ENCODE peak calls at places on chromosomes 1 and 21, in eight cellular contexts. I is PC-3, Z is adrenal gland, F is H1, P is IMR-90, U is endodermal cell, J is substantia nigra, D is HCT116. R is an unnamed sample.

GRCh38 chr21:45935628-45936027 is 45.9 kb upstream of the COL6A1 start:
- DNase-seq in I (no peak), Z (no peak), F (no peak), P (peak), U (no peak), J (no peak), D (no peak), R (peak)

GRCh38 chr1:171116676-171117075 is 26.0 kb downstream of the FMO3 start:
- DNase-seq in I (no peak), Z (no peak), F (no peak), P (peak), U (no peak), J (no peak), D (no peak), R (no peak)

GRCh38 chr21:31225713-31226112 is 118.3 kb downstream of the TIAM1 start:
- DNase-seq in I (no peak), Z (no peak), F (no peak), P (no peak), U (no peak), J (no peak), D (no peak), R (no peak)

GRCh38 chr1:186530104-186530503 is 69.2 kb upstream of the PDC start:
- DNase-seq in I (no peak), Z (no peak), F (no peak), P (peak), U (no peak), J (no peak), D (no peak), R (no peak)

GRCh38 chr1:81801834-81802531 is 1.2 kb downstream of the ADGRL2 start:
- DNase-seq in I (no peak), Z (peak), F (no peak), P (peak), U (peak), J (no peak), D (no peak), R (no peak)

GRCh38 chr1:85274969-85275453 is 1.4 kb downstream of the BCL10 start:
- DNase-seq in I (peak), Z (peak), F (no peak), P (peak), U (no peak), J (no peak), D (no peak), R (peak)

GRCh38 chr21:45420623-45421041 is 15.7 kb downstream of the COL18A1 start:
- DNase-seq in I (no peak), Z (peak), F (no peak), P (no peak), U (no peak), J (no peak), D (no peak), R (no peak)

GRCh38 chr1:98441281-98441680 is 220.2 kb upstream of the SNX7 start:
- DNase-seq in I (no peak), Z (no peak), F (no peak), P (no peak), U (no peak), J (no peak), D (no peak), R (no peak)

GRCh38 chr1:116881879-116882520 is 27.7 kb upstream of the PTGFRN start:
- DNase-seq in I (peak), Z (peak), F (no peak), P (peak), U (peak), J (no peak), D (no peak), R (no peak)

GRCh38 chr1:202807926-202808757 is at the start of gene KDM5B:
- DNase-seq in I (peak), Z (peak), F (no peak), P (peak), U (peak), J (peak), D (peak), R (no peak)

GRCh38 chr1:246569248-246570238 is 3.3 kb downstream of the CNST start:
- DNase-seq in I (peak), Z (no peak), F (no peak), P (peak), U (no peak), J (no peak), D (no peak), R (peak)

GRCh38 chr1:213244664-213245091 is 193.6 kb downstream of the RPS6KC1 start:
- DNase-seq in I (peak), Z (peak), F (no peak), P (peak), U (peak), J (no peak), D (peak), R (peak)

GRCh38 chr1:110581637-110582036 is 24.5 kb downstream of the KCNA2 start:
- DNase-seq in I (no peak), Z (no peak), F (no peak), P (no peak), U (no peak), J (no peak), D (no peak), R (no peak)

GRCh38 chr1:63547621-63548294 is 24.4 kb downstream of the EFCAB7 start:
- DNase-seq in I (no peak), Z (no peak), F (no peak), P (peak), U (no peak), J (no peak), D (no peak), R (peak)

GRCh38 chr1:21216835-21217811 is 40.4 kb upstream of the EIF4G3 start:
- DNase-seq in I (peak), Z (peak), F (no peak), P (peak), U (peak), J (no peak), D (peak), R (no peak)

GRCh38 chr1:92184632-92185031 is 33.1 kb upstream of the C1orf146 start:
- DNase-seq in I (peak), Z (no peak), F (no peak), P (peak), U (no peak), J (no peak), D (no peak), R (no peak)

GRCh38 chr1:222369991-222370910 is 177.7 kb downstream of the HHIPL2 start:
- DNase-seq in I (peak), Z (no peak), F (no peak), P (peak), U (no peak), J (no peak), D (no peak), R (no peak)

GRCh38 chr1:190022709-190023108 is 455.0 kb downstream of the BRINP3 start:
- DNase-seq in I (peak), Z (no peak), F (no peak), P (peak), U (no peak), J (no peak), D (peak), R (peak)

GRCh38 chr1:4778056-4778455 is 123.6 kb downstream of the AJAP1 start:
- DNase-seq in I (peak), Z (peak), F (no peak), P (no peak), U (peak), J (no peak), D (no peak), R (no peak)

GRCh38 chr1:24754229-24754628 is 9.0 kb downstream of the CLIC4 start:
- DNase-seq in I (no peak), Z (no peak), F (no peak), P (no peak), U (no peak), J (no peak), D (no peak), R (no peak)

GRCh38 chr1:116569776-116570357 is 959 bp downstream of the CD58 start:
- DNase-seq in I (peak), Z (peak), F (no peak), P (no peak), U (no peak), J (no peak), D (peak), R (no peak)

GRCh38 chr1:40625076-40625475 is 40.4 kb downstream of the RIMS3 start:
- DNase-seq in I (peak), Z (peak), F (no peak), P (no peak), U (peak), J (no peak), D (no peak), R (no peak)

GRCh38 chr1:200107004-200107470 is 79.5 kb downstream of the NR5A2 start:
- DNase-seq in I (peak), Z (no peak), F (no peak), P (no peak), U (no peak), J (no peak), D (no peak), R (no peak)

GRCh38 chr1:193479187-193479586 is 292.8 kb upstream of the B3GALT2 start:
- DNase-seq in I (no peak), Z (no peak), F (no peak), P (no peak), U (no peak), J (no peak), D (no peak), R (no peak)

GRCh38 chr1:240151126-240151735 is 59.5 kb downstream of the FMN2 start:
- DNase-seq in I (peak), Z (no peak), F (no peak), P (no peak), U (no peak), J (no peak), D (no peak), R (no peak)

GRCh38 chr1:240149488-240150094 is 57.9 kb downstream of the FMN2 start:
- DNase-seq in I (peak), Z (no peak), F (no peak), P (peak), U (no peak), J (no peak), D (no peak), R (no peak)

GRCh38 chr1:240152611-240153297 is 61.1 kb downstream of the FMN2 start:
- DNase-seq in I (peak), Z (peak), F (no peak), P (peak), U (no peak), J (no peak), D (no peak), R (no peak)

GRCh38 chr1:240145120-240145519 is 53.4 kb downstream of the FMN2 start:
- DNase-seq in I (no peak), Z (no peak), F (no peak), P (no peak), U (no peak), J (no peak), D (no peak), R (no peak)

GRCh38 chr1:240148333-240148732 is 56.6 kb downstream of the FMN2 start:
- DNase-seq in I (no peak), Z (no peak), F (no peak), P (no peak), U (no peak), J (no peak), D (no peak), R (no peak)
- H3K27ac ChIP-seq in I (no peak), Z (no peak), F (no peak), P (no peak), U (no peak), J (no peak), D (no peak), R (no peak)

GRCh38 chr1:147812799-147813198 is 52.4 kb upstream of the GJA5 start:
- DNase-seq in I (no peak), Z (no peak), F (no peak), P (no peak), U (peak), J (no peak), D (no peak), R (no peak)
- H3K27ac ChIP-seq in I (no peak), Z (no peak), F (no peak), P (no peak), U (no peak), J (no peak), D (no peak), R (no peak)

GRCh38 chr1:167913895-167914502 is at the start of gene ADCY10:
- DNase-seq in I (no peak), Z (no peak), F (no peak), P (no peak), U (no peak), J (no peak), D (no peak), R (no peak)
- H3K27ac ChIP-seq in I (no peak), Z (no peak), F (no peak), P (no peak), U (no peak), J (no peak), D (no peak), R (no peak)

GRCh38 chr1:183394435-183394834 is 23.7 kb downstream of the NMNAT2 start:
- DNase-seq in I (no peak), Z (no peak), F (no peak), P (no peak), U (no peak), J (no peak), D (no peak), R (no peak)
- H3K27ac ChIP-seq in I (no peak), Z (no peak), F (no peak), P (no peak), U (no peak), J (no peak), D (no peak), R (no peak)

GRCh38 chr1:6580588-6581270 is 935 bp downstream of the ZBTB48 start:
- DNase-seq in I (peak), Z (peak), F (no peak), P (no peak), U (peak), J (no peak), D (no peak), R (no peak)
- H3K27ac ChIP-seq in I (peak), Z (peak), F (no peak), P (peak), U (no peak), J (peak), D (peak), R (peak)

DNA sequence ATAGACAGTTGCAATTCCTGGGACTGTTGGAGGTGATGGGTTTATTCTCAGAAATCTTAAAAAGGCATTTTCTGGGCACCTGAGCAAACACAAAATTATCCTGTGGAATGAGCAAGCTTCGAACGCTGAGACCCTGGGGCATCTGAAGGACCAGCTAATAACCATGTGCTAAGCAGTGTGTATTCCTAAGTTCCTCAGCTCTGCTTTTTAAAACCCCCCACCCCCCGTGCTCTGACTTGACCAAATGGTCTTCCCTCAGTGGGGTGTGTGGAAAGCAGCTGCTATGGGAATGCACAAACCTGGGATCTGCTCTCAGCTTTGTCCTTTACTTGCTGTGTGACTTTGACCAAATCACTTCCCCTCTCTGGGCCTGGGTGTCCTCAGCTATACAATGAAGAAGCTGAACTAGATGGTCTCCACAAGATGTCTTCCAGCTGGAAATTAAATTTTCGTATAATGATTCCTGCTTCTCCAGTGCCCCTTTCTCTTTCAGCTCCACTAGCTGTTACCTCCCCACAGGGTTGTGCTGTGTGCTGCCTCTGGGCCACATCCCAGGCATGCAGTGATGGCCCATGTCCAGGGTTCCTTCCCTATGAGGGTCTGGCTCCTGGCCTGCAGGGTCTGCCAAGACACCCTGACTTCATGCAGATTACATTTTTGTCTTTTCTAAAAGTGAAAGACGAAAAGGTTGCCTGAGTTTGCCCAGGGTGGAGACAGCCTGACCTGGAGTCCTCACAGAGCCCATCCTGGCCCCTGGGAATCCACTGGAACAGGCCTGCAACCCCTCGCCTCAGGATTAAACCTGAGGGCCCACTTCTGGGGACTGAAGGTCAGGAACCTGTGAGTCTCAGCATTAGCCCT is 14.9 kb upstream of the CD247 start:
- DNase-seq in I (no peak), Z (no peak), F (no peak), P (no peak), U (no peak), J (no peak), D (no peak), R (no peak)
- H3K27ac ChIP-seq in I (no peak), Z (no peak), F (no peak), P (no peak), U (no peak), J (no peak), D (no peak), R (no peak)

GRCh38 chr1:118921994-118922393 is 66.1 kb downstream of the TBX15 start:
- DNase-seq in I (peak), Z (no peak), F (no peak), P (no peak), U (no peak), J (no peak), D (no peak), R (no peak)
- H3K27ac ChIP-seq in I (no peak), Z (no peak), F (no peak), P (no peak), U (no peak), J (no peak), D (no peak), R (no peak)

DNA sequence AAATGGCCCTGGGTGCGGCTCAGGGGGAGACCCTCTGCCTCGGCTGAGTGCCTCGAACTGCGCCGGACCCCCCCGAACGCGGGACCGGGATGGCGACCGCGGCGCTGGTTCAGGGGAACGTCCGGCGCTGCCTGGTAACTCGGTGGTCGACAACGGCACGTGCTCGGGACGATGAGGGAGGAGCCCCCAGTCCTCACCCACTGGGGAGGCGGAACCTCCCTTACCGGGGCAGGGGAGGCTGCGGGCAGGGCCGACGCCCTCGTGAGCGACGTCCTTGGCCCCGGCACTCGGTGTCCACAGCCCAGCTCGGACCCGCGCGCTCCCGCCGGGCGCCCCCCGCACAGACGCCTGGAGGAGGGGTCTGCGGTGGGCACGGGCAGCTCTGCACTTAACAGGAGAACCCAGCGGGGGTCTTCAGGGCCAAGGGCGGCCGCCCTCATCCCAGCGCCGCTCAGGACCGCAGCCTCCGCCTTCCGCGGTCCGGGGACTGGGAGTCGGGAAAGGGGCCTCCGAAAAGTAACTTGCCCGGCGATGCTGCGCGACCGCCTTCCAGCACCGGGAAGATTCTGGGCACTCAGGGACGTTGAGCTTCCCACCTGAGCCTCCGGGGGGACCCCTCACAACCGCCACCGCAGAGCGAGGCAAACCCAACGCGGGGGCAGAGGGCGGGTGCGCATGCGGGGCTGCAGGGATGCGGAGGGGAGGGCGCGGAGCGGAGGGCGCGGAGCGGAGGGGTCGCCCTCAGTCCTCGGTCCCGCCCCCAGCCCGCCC is 1.7 kb downstream of the HES4 start:
- DNase-seq in I (no peak), Z (no peak), F (no peak), P (no peak), U (peak), J (no peak), D (no peak), R (no peak)
- H3K27ac ChIP-seq in I (no peak), Z (no peak), F (no peak), P (no peak), U (no peak), J (no peak), D (peak), R (no peak)

GRCh38 chr1:151281225-151281968 is 702 bp upstream of the ZNF687 start:
- DNase-seq in I (peak), Z (peak), F (peak), P (peak), U (peak), J (peak), D (peak), R (peak)

GRCh38 chr1:151281969-151282882 is at the start of gene ZNF687:
- DNase-seq in I (peak), Z (peak), F (peak), P (peak), U (peak), J (peak), D (peak), R (peak)

GRCh38 chr1:151282883-151283725 is 1.0 kb downstream of the ZNF687 start:
- DNase-seq in I (peak), Z (peak), F (no peak), P (no peak), U (peak), J (no peak), D (no peak), R (no peak)

GRCh38 chr1:151273924-151274466 is 8.1 kb upstream of the ZNF687 start:
- DNase-seq in I (no peak), Z (no peak), F (no peak), P (no peak), U (no peak), J (no peak), D (no peak), R (no peak)

DNA sequence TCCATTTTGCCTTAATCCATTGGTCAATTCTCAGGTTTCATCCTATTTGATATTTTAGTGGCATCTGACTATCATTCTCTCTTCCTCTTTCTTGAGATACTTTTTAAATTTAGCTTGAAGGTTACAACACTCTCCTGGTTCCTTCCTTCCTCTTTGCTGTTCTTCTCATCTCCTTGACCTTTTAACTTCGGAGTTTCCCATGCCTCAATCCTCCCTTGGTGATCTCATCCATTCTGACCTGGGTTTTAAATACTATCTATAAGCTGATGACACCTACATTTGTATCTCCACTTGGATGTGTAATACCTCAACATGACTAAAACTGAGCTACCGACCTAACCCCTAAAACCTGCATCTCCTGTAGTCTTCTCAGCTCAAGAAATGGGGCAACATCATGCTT is 4.8 kb upstream of the ZNF687 start:
- DNase-seq in I (no peak), Z (no peak), F (no peak), P (no peak), U (no peak), J (no peak), D (no peak), R (no peak)
- H3K27ac ChIP-seq in I (no peak), Z (no peak), F (no peak), P (no peak), U (no peak), J (no peak), D (no peak), R (no peak)